ENCODE peak calls at places on chromosomes 7 and 10, in seven cellular contexts. E, I, A, T, S, K and H are unnamed samples.

GRCh38 chr7:110144599-110144998 is 946.3 kb upstream of the LRRN3 start:
- DNase-seq in E (no peak), T (no peak), K (no peak), I (no peak), S (no peak), A (no peak), H (no peak)

GRCh38 chr10:73439055-73439454 is 5.7 kb upstream of the MSS51 start:
- DNase-seq in E (no peak), S (no peak), A (no peak), K (no peak), I (no peak), T (no peak), H (no peak)

GRCh38 chr7:157004839-157005455 is 5.5 kb downstream of the MNX1 start:
- DNase-seq in T (no peak), E (no peak), A (no peak), I (no peak), S (no peak), K (no peak), H (no peak)

GRCh38 chr7:7228967-7229366 is 46.6 kb downstream of the C1GALT1 start:
- DNase-seq in S (no peak), K (no peak), T (no peak), I (no peak), A (no peak), E (no peak), H (no peak)

GRCh38 chr10:7438196-7438986 is 27.6 kb upstream of the SFMBT2 start:
- DNase-seq in T (peak), S (no peak), K (no peak), A (no peak), E (no peak), I (no peak), H (no peak)

GRCh38 chr7:93030605-93031225 is 87.1 kb downstream of the SAMD9 start:
- DNase-seq in I (no peak), E (no peak), T (no peak), A (no peak), S (no peak), K (no peak), H (no peak)

GRCh38 chr7:134823400-134823799 is 44.0 kb downstream of the CALD1 start:
- DNase-seq in S (peak), K (no peak), I (peak), A (no peak), T (no peak), E (no peak), H (no peak)

GRCh38 chr10:72186633-72187330 is 29.0 kb upstream of the ANAPC16 start:
- DNase-seq in A (no peak), I (no peak), E (no peak), K (no peak), T (peak), S (no peak), H (no peak)

GRCh38 chr10:133013478-133013877 is 71.1 kb upstream of the CFAP46 start:
- DNase-seq in I (no peak), K (no peak), T (no peak), A (no peak), E (no peak), S (no peak), H (no peak)

GRCh38 chr10:80471009-80471408 is 16.9 kb downstream of the TSPAN14 start:
- DNase-seq in I (no peak), E (no peak), T (no peak), A (no peak), S (no peak), K (no peak), H (no peak)

GRCh38 chr7:93231264-93231663 is 902 bp upstream of the VPS50 start:
- DNase-seq in T (no peak), E (no peak), K (no peak), S (no peak), A (no peak), I (no peak), H (no peak)

GRCh38 chr10:118698421-118698820 is 56.3 kb downstream of the CACUL1 start:
- DNase-seq in E (peak), I (no peak), A (peak), K (no peak), T (peak), S (peak), H (no peak)

GRCh38 chr10:61280303-61280702 is 172.9 kb downstream of the TMEM26 start:
- DNase-seq in T (peak), I (no peak), K (no peak), E (no peak), A (no peak), S (peak), H (no peak)

GRCh38 chr10:59290448-59290847 is 71.9 kb downstream of the FAM13C start:
- DNase-seq in K (no peak), E (no peak), A (no peak), T (no peak), S (no peak), I (no peak), H (no peak)

GRCh38 chr7:95330194-95331003 is 6.1 kb upstream of the PON1 start:
- DNase-seq in K (no peak), T (peak), I (no peak), S (peak), E (peak), A (peak), H (no peak)

GRCh38 chr10:124719213-124719851 is 24.8 kb downstream of the FAM53B start:
- DNase-seq in S (peak), K (no peak), E (peak), A (peak), T (peak), I (no peak), H (no peak)

GRCh38 chr10:128579280-128579679 is 453.1 kb upstream of the MKI67 start:
- DNase-seq in I (no peak), E (no peak), T (no peak), A (no peak), K (no peak), S (no peak), H (no peak)

GRCh38 chr10:69636626-69637550 is 6.8 kb downstream of the FAM241B start:
- DNase-seq in T (peak), I (no peak), S (no peak), A (no peak), K (no peak), E (peak), H (no peak)

GRCh38 chr10:48451969-48452878 is 145.7 kb downstream of the MAPK8 start:
- DNase-seq in T (no peak), E (no peak), S (no peak), I (no peak), K (no peak), A (no peak), H (no peak)

GRCh38 chr10:21791276-21791675 is 212.3 kb downstream of the DNAJC1 start:
- DNase-seq in K (no peak), I (no peak), T (no peak), E (no peak), A (no peak), S (no peak), H (no peak)